ENCODE peak calls at places on chromosomes 5 and 9, in five cellular contexts. One of them, this sample, is unnamed. For H3K4me1, the result is how much of the 10 kb centered on the place peaks cover.

GRCh38 chr9:93451762-93452709 is 551 bp downstream of the FAM120A start:
- DNase-seq in astrocyte: peak
- DNase-seq in naive thymus-derived CD4-positive, alpha-beta T cell: peak
- DNase-seq in hepatocyte: peak
- DNase-seq in endodermal cell: peak
- DNase-seq in this sample: no peak

GRCh38 chr5:179679014-179679674 is 1.7 kb downstream of the CBY3 start:
- DNase-seq in astrocyte: peak
- DNase-seq in hepatocyte: peak
- DNase-seq in naive thymus-derived CD4-positive, alpha-beta T cell: no peak
- DNase-seq in endodermal cell: peak
- DNase-seq in this sample: peak

GRCh38 chr9:131739192-131739961 is 499 bp downstream of the RAPGEF1 start:
- DNase-seq in naive thymus-derived CD4-positive, alpha-beta T cell: no peak
- DNase-seq in hepatocyte: peak
- DNase-seq in endodermal cell: peak
- DNase-seq in astrocyte: no peak
- DNase-seq in this sample: no peak

GRCh38 chr9:130451509-130452388 is 7.0 kb downstream of the ASS1 start:
- DNase-seq in naive thymus-derived CD4-positive, alpha-beta T cell: no peak
- DNase-seq in hepatocyte: peak
- DNase-seq in astrocyte: peak
- DNase-seq in endodermal cell: peak
- DNase-seq in this sample: no peak

GRCh38 chr9:122800066-122801060 is at the start of gene OR1K1:
- DNase-seq in naive thymus-derived CD4-positive, alpha-beta T cell: no peak
- DNase-seq in endodermal cell: no peak
- DNase-seq in astrocyte: no peak
- DNase-seq in hepatocyte: no peak
- DNase-seq in this sample: no peak

GRCh38 chr9:133005221-133005760 is 25.5 kb upstream of the GTF3C5 start:
- DNase-seq in astrocyte: no peak
- DNase-seq in naive thymus-derived CD4-positive, alpha-beta T cell: no peak
- DNase-seq in endodermal cell: peak
- DNase-seq in hepatocyte: no peak
- DNase-seq in this sample: no peak

GRCh38 chr9:123568691-123569342 is 212.8 kb downstream of the CRB2 start:
- DNase-seq in astrocyte: peak
- DNase-seq in hepatocyte: no peak
- DNase-seq in naive thymus-derived CD4-positive, alpha-beta T cell: no peak
- DNase-seq in endodermal cell: no peak
- DNase-seq in this sample: no peak

GRCh38 chr5:10633271-10634049 is 69.6 kb downstream of the ANKRD33B start:
- DNase-seq in astrocyte: no peak
- DNase-seq in hepatocyte: no peak
- DNase-seq in naive thymus-derived CD4-positive, alpha-beta T cell: no peak
- DNase-seq in endodermal cell: no peak
- DNase-seq in this sample: no peak

GRCh38 chr9:86639899-86640379 is 285.7 kb upstream of the TUT7 start:
- DNase-seq in naive thymus-derived CD4-positive, alpha-beta T cell: no peak
- DNase-seq in endodermal cell: peak
- DNase-seq in hepatocyte: peak
- DNase-seq in astrocyte: no peak
- DNase-seq in this sample: no peak

GRCh38 chr5:15831408-15831807 is 331.4 kb downstream of the FBXL7 start:
- DNase-seq in hepatocyte: no peak
- DNase-seq in endodermal cell: no peak
- DNase-seq in naive thymus-derived CD4-positive, alpha-beta T cell: no peak
- DNase-seq in astrocyte: no peak
- DNase-seq in this sample: no peak

GRCh38 chr5:14582797-14583137 is 1.2 kb downstream of the OTULINL start:
- DNase-seq in astrocyte: no peak
- DNase-seq in endodermal cell: no peak
- DNase-seq in hepatocyte: peak
- DNase-seq in naive thymus-derived CD4-positive, alpha-beta T cell: no peak
- DNase-seq in this sample: no peak

GRCh38 chr9:107810493-107810931 is 320.9 kb upstream of the KLF4 start:
- DNase-seq in endodermal cell: no peak
- DNase-seq in hepatocyte: no peak
- DNase-seq in astrocyte: peak
- DNase-seq in naive thymus-derived CD4-positive, alpha-beta T cell: no peak
- DNase-seq in this sample: no peak

GRCh38 chr9:89969881-89970639 is 365.2 kb downstream of the GADD45G start:
- DNase-seq in naive thymus-derived CD4-positive, alpha-beta T cell: no peak
- DNase-seq in hepatocyte: no peak
- DNase-seq in endodermal cell: no peak
- DNase-seq in astrocyte: no peak
- DNase-seq in this sample: no peak

GRCh38 chr9:557601-558201 is 283.8 kb upstream of the DMRT1 start:
- DNase-seq in astrocyte: peak
- DNase-seq in hepatocyte: no peak
- DNase-seq in naive thymus-derived CD4-positive, alpha-beta T cell: no peak
- DNase-seq in endodermal cell: peak
- DNase-seq in this sample: no peak

GRCh38 chr5:96752341-96753016 is 55.3 kb downstream of the ERAP1 start:
- DNase-seq in astrocyte: peak
- DNase-seq in hepatocyte: peak
- DNase-seq in endodermal cell: no peak
- DNase-seq in naive thymus-derived CD4-positive, alpha-beta T cell: peak
- DNase-seq in this sample: no peak

GRCh38 chr5:170226661-170227060 is 6.1 kb upstream of the C5orf58 start:
- DNase-seq in astrocyte: no peak
- DNase-seq in naive thymus-derived CD4-positive, alpha-beta T cell: no peak
- DNase-seq in hepatocyte: no peak
- DNase-seq in endodermal cell: no peak
- DNase-seq in this sample: no peak

GRCh38 chr9:7237473-7238243 is 479.9 kb downstream of the KDM4C start:
- DNase-seq in naive thymus-derived CD4-positive, alpha-beta T cell: no peak
- DNase-seq in astrocyte: peak
- DNase-seq in endodermal cell: no peak
- DNase-seq in hepatocyte: no peak
- DNase-seq in this sample: no peak

GRCh38 chr5:150284311-150284710 is 5.3 kb downstream of the CAMK2A start:
- DNase-seq in hepatocyte: no peak
- DNase-seq in naive thymus-derived CD4-positive, alpha-beta T cell: no peak
- DNase-seq in endodermal cell: no peak
- DNase-seq in astrocyte: no peak
- DNase-seq in this sample: no peak

GRCh38 chr9:96160168-96160567 is 141.8 kb downstream of the HSD17B3 start:
- DNase-seq in astrocyte: no peak
- DNase-seq in endodermal cell: no peak
- DNase-seq in hepatocyte: no peak
- DNase-seq in naive thymus-derived CD4-positive, alpha-beta T cell: no peak
- DNase-seq in this sample: no peak

DNA sequence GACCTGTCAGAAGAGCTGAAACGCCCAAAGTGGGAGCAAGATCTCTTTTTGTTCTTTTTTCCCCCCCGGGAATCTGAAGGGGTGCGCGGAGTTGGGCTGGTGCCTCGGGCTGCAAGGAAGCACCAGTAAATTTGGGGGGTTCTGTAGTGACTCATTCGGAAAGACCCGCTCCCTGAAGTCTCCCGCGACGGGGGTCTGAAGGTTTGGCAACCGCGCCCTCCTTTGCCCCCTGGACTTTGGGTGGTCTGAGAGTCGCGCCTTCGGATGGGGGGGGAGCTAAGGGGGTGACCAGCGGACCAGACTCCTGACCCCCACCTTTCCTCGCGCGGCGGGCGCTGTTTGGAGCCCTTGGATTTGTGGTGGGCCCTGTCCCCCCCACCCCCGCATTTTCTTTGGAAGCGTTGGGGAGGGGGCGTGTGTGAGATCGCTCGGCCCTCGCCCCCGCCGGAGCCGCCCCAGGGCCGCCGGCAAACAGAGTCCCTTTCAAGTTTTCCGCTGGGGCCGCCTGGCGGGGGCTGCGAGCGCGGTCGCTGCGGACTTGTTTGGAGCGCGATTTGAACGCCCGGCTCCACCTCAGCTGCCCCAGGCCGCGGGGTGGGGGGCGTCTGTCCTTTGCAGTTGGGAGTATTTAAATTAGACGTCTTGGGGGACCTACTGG is 2.0 kb downstream of the CXXC5 start:
- DNase-seq in hepatocyte: peak
- DNase-seq in astrocyte: no peak
- DNase-seq in naive thymus-derived CD4-positive, alpha-beta T cell: no peak
- DNase-seq in endodermal cell: peak
- DNase-seq in this sample: no peak
- H3K4me1 ChIP-seq in hepatocyte: half or more
- H3K4me1 ChIP-seq in astrocyte: half or more
- H3K4me1 ChIP-seq in naive thymus-derived CD4-positive, alpha-beta T cell: under half
- H3K4me1 ChIP-seq in endodermal cell: under half
- H3K4me1 ChIP-seq in this sample: under half

GRCh38 chr9:135995816-135996215 is 34.6 kb upstream of the UBAC1 start:
- DNase-seq in endodermal cell: no peak
- DNase-seq in hepatocyte: no peak
- DNase-seq in naive thymus-derived CD4-positive, alpha-beta T cell: no peak
- DNase-seq in astrocyte: no peak
- DNase-seq in this sample: no peak
- H3K4me1 ChIP-seq in endodermal cell: under half
- H3K4me1 ChIP-seq in hepatocyte: under half
- H3K4me1 ChIP-seq in naive thymus-derived CD4-positive, alpha-beta T cell: under half
- H3K4me1 ChIP-seq in astrocyte: under half
- H3K4me1 ChIP-seq in this sample: under half

GRCh38 chr9:34187891-34188240 is 9.0 kb downstream of the UBAP1 start:
- DNase-seq in hepatocyte: no peak
- DNase-seq in endodermal cell: no peak
- DNase-seq in naive thymus-derived CD4-positive, alpha-beta T cell: no peak
- DNase-seq in astrocyte: no peak
- DNase-seq in this sample: no peak
- H3K4me1 ChIP-seq in hepatocyte: under half
- H3K4me1 ChIP-seq in endodermal cell: under half
- H3K4me1 ChIP-seq in naive thymus-derived CD4-positive, alpha-beta T cell: under half
- H3K4me1 ChIP-seq in astrocyte: under half
- H3K4me1 ChIP-seq in this sample: under half

GRCh38 chr5:32020971-32021370 is 153.1 kb downstream of the GOLPH3 start:
- DNase-seq in endodermal cell: no peak
- DNase-seq in hepatocyte: no peak
- DNase-seq in astrocyte: no peak
- DNase-seq in naive thymus-derived CD4-positive, alpha-beta T cell: no peak
- DNase-seq in this sample: no peak

GRCh38 chr5:32017638-32018429 is 156.3 kb downstream of the GOLPH3 start:
- DNase-seq in hepatocyte: no peak
- DNase-seq in astrocyte: peak
- DNase-seq in naive thymus-derived CD4-positive, alpha-beta T cell: no peak
- DNase-seq in endodermal cell: no peak
- DNase-seq in this sample: no peak

GRCh38 chr5:32020271-32020670 is 153.8 kb downstream of the GOLPH3 start:
- DNase-seq in endodermal cell: no peak
- DNase-seq in naive thymus-derived CD4-positive, alpha-beta T cell: peak
- DNase-seq in astrocyte: no peak
- DNase-seq in hepatocyte: no peak
- DNase-seq in this sample: no peak

GRCh38 chr5:32021771-32022170 is 152.3 kb downstream of the GOLPH3 start:
- DNase-seq in endodermal cell: no peak
- DNase-seq in hepatocyte: no peak
- DNase-seq in naive thymus-derived CD4-positive, alpha-beta T cell: no peak
- DNase-seq in astrocyte: no peak
- DNase-seq in this sample: no peak

GRCh38 chr5:32018476-32019436 is 155.4 kb downstream of the GOLPH3 start:
- DNase-seq in hepatocyte: no peak
- DNase-seq in endodermal cell: no peak
- DNase-seq in astrocyte: peak
- DNase-seq in naive thymus-derived CD4-positive, alpha-beta T cell: no peak
- DNase-seq in this sample: no peak
- H3K4me1 ChIP-seq in hepatocyte: under half
- H3K4me1 ChIP-seq in endodermal cell: under half
- H3K4me1 ChIP-seq in astrocyte: under half
- H3K4me1 ChIP-seq in naive thymus-derived CD4-positive, alpha-beta T cell: under half
- H3K4me1 ChIP-seq in this sample: under half

GRCh38 chr5:76325326-76325725 is 77.8 kb upstream of the IQGAP2 start:
- DNase-seq in hepatocyte: no peak
- DNase-seq in astrocyte: no peak
- DNase-seq in endodermal cell: no peak
- DNase-seq in naive thymus-derived CD4-positive, alpha-beta T cell: no peak
- DNase-seq in this sample: no peak

GRCh38 chr5:76314643-76315042 is 88.4 kb upstream of the IQGAP2 start:
- DNase-seq in naive thymus-derived CD4-positive, alpha-beta T cell: no peak
- DNase-seq in endodermal cell: no peak
- DNase-seq in astrocyte: no peak
- DNase-seq in hepatocyte: no peak
- DNase-seq in this sample: no peak

GRCh38 chr5:76319673-76320072 is 83.4 kb upstream of the IQGAP2 start:
- DNase-seq in hepatocyte: no peak
- DNase-seq in astrocyte: no peak
- DNase-seq in naive thymus-derived CD4-positive, alpha-beta T cell: no peak
- DNase-seq in endodermal cell: no peak
- DNase-seq in this sample: no peak
- H3K4me1 ChIP-seq in hepatocyte: under half
- H3K4me1 ChIP-seq in astrocyte: under half
- H3K4me1 ChIP-seq in naive thymus-derived CD4-positive, alpha-beta T cell: under half
- H3K4me1 ChIP-seq in endodermal cell: under half
- H3K4me1 ChIP-seq in this sample: under half

GRCh38 chr9:120306561-120306960 is 273.4 kb downstream of the CDK5RAP2 start:
- DNase-seq in endodermal cell: no peak
- DNase-seq in hepatocyte: no peak
- DNase-seq in naive thymus-derived CD4-positive, alpha-beta T cell: no peak
- DNase-seq in astrocyte: no peak
- DNase-seq in this sample: no peak
- H3K4me1 ChIP-seq in endodermal cell: under half
- H3K4me1 ChIP-seq in hepatocyte: under half
- H3K4me1 ChIP-seq in naive thymus-derived CD4-positive, alpha-beta T cell: under half
- H3K4me1 ChIP-seq in astrocyte: under half
- H3K4me1 ChIP-seq in this sample: under half

GRCh38 chr5:54524082-54524481 is 6.5 kb downstream of the SNX18 start:
- DNase-seq in hepatocyte: no peak
- DNase-seq in naive thymus-derived CD4-positive, alpha-beta T cell: no peak
- DNase-seq in endodermal cell: no peak
- DNase-seq in astrocyte: no peak
- DNase-seq in this sample: no peak
- H3K4me1 ChIP-seq in hepatocyte: under half
- H3K4me1 ChIP-seq in naive thymus-derived CD4-positive, alpha-beta T cell: half or more
- H3K4me1 ChIP-seq in endodermal cell: under half
- H3K4me1 ChIP-seq in astrocyte: under half
- H3K4me1 ChIP-seq in this sample: under half

GRCh38 chr9:120693609-120694008 is 20.7 kb downstream of the MEGF9 start:
- DNase-seq in naive thymus-derived CD4-positive, alpha-beta T cell: no peak
- DNase-seq in hepatocyte: no peak
- DNase-seq in endodermal cell: no peak
- DNase-seq in astrocyte: peak
- DNase-seq in this sample: no peak
- H3K4me1 ChIP-seq in naive thymus-derived CD4-positive, alpha-beta T cell: under half
- H3K4me1 ChIP-seq in hepatocyte: under half
- H3K4me1 ChIP-seq in endodermal cell: under half
- H3K4me1 ChIP-seq in astrocyte: under half
- H3K4me1 ChIP-seq in this sample: under half

GRCh38 chr5:128060644-128061388 is 22.8 kb upstream of the SLC12A2 start:
- DNase-seq in naive thymus-derived CD4-positive, alpha-beta T cell: no peak
- DNase-seq in endodermal cell: no peak
- DNase-seq in astrocyte: no peak
- DNase-seq in hepatocyte: no peak
- DNase-seq in this sample: no peak
- H3K4me1 ChIP-seq in naive thymus-derived CD4-positive, alpha-beta T cell: under half
- H3K4me1 ChIP-seq in endodermal cell: under half
- H3K4me1 ChIP-seq in astrocyte: under half
- H3K4me1 ChIP-seq in hepatocyte: under half
- H3K4me1 ChIP-seq in this sample: under half

This sample was measured in iPS DF 6.9.